ENCODE peak calls at places on chromosomes 4 and X, in four cellular contexts. O, E, K and P are unnamed samples.
A peak's percentile ranks its signal among the peaks of the same experiment; 100 is the strongest.

GRCh38 chr4:17276821-17277220 is 235.1 kb downstream of the QDPR start:
- DNase-seq in K (peak; percentile 44), O (no peak), E (no peak), P (peak; percentile 32)

GRCh38 chr4:67558493-67558892 is at the start of gene STAP1:
- DNase-seq in E (no peak), O (no peak), K (no peak), P (no peak)

GRCh38 chr4:83118869-83119268 is 4.3 kb upstream of the PLAC8 start:
- DNase-seq in K (no peak), O (no peak), E (no peak), P (no peak)

GRCh38 chr4:74770511-74770910 is 23.8 kb downstream of the BTC start:
- DNase-seq in E (no peak), K (no peak), O (no peak), P (no peak)

GRCh38 chr4:26088433-26088928 is 174.5 kb downstream of the SMIM20 start:
- DNase-seq in E (no peak), O (no peak), K (no peak), P (no peak)

GRCh38 chr4:169333265-169333664 is 62.5 kb upstream of the SH3RF1 start:
- DNase-seq in O (no peak), E (no peak), K (no peak), P (no peak)

GRCh38 chr4:53783208-53783859 is 192.0 kb upstream of the LNX1 start:
- DNase-seq in K (no peak), O (no peak), E (no peak), P (no peak)

GRCh38 chr4:162011039-162011438 is 152.8 kb downstream of the FSTL5 start:
- DNase-seq in E (no peak), O (no peak), K (no peak), P (peak; percentile 7)

GRCh38 chr4:122707503-122707902 is 25.0 kb upstream of the BBS12 start:
- DNase-seq in K (no peak), O (no peak), E (no peak), P (no peak)

GRCh38 chr4:159445671-159446070 is 342.8 kb downstream of the RAPGEF2 start:
- DNase-seq in K (no peak), E (no peak), O (no peak), P (no peak)

GRCh38 chrX:155046811-155047528 is 20.3 kb downstream of the FUNDC2 start:
- DNase-seq in O (no peak), K (no peak), E (no peak), P (no peak)

GRCh38 chr4:70818173-70818856 is 21.4 kb downstream of the GRSF1 start:
- DNase-seq in O (no peak), E (no peak), K (no peak), P (no peak)

GRCh38 chr4:154807042-154807630 is 26.1 kb downstream of the RBM46 start:
- DNase-seq in O (no peak), E (no peak), K (peak; percentile 22), P (peak; percentile 15)

GRCh38 chrX:109672239-109672638 is 47.3 kb upstream of the KCNE5 start:
- DNase-seq in K (no peak), O (no peak), E (no peak), P (no peak)

GRCh38 chr4:67892905-67893304 is 9.1 kb upstream of the TMPRSS11D start:
- DNase-seq in E (no peak), O (no peak), K (peak; percentile 78), P (no peak)

GRCh38 chr4:3465698-3466671 is 2.9 kb downstream of the DOK7 start:
- DNase-seq in K (peak; percentile 29), E (no peak), O (no peak), P (no peak)

GRCh38 chr4:164924670-164925238 is 47.8 kb downstream of the APELA start:
- DNase-seq in O (no peak), E (no peak), K (no peak), P (no peak)

GRCh38 chr4:152962160-152962559 is 26.0 kb downstream of the FHDC1 start:
- DNase-seq in E (no peak), K (no peak), O (no peak), P (no peak)

GRCh38 chr4:98166731-98167041 is 23.4 kb upstream of the STPG2 start:
- DNase-seq in K (no peak), E (no peak), O (no peak), P (no peak)

GRCh38 chrX:23885803-23886202 is 21.9 kb downstream of the APOO start:
- DNase-seq in K (no peak), E (no peak), O (no peak), P (no peak)

GRCh38 chr4:152224872-152225420 is 310.9 kb downstream of the FBXW7 start:
- DNase-seq in O (no peak), K (no peak), E (no peak), P (no peak)

GRCh38 chr4:168803727-168804126 is 206.3 kb downstream of the CBR4 start:
- DNase-seq in O (no peak), K (peak; percentile 95), E (no peak), P (peak; percentile 82)

GRCh38 chr4:152534541-152535231 is 1.2 kb downstream of the FBXW7 start:
- DNase-seq in O (no peak), K (peak; percentile 60), E (no peak), P (peak; percentile 43)

GRCh38 chr4:182556576-182556975 is 313.4 kb downstream of the TENM3 start:
- DNase-seq in K (peak; percentile 58), O (no peak), E (no peak), P (peak; percentile 26)

GRCh38 chr4:175970734-175971133 is 94.9 kb upstream of the WDR17 start:
- DNase-seq in K (peak; percentile 8), O (no peak), E (no peak), P (no peak)

GRCh38 chrX:84865113-84865512 is 138.6 kb upstream of the APOOL start:
- DNase-seq in O (no peak), K (no peak), E (no peak), P (no peak)

GRCh38 chr4:15478724-15479088 is 9.0 kb downstream of the CC2D2A start:
- DNase-seq in K (no peak), O (no peak), E (no peak), P (no peak)

GRCh38 chrX:131237363-131237762 is 51.7 kb downstream of the IGSF1 start:
- DNase-seq in E (no peak), K (no peak), O (no peak), P (no peak)

GRCh38 chr4:92455329-92455839 is 151.6 kb downstream of the GRID2 start:
- DNase-seq in O (no peak), K (peak; percentile 37), E (no peak), P (no peak)

GRCh38 chr4:78569291-78569821 is 17.8 kb downstream of the ANXA3 start:
- DNase-seq in E (no peak), O (no peak), K (peak; percentile 90), P (peak; percentile 65)

GRCh38 chr4:123452585-123452984 is 56.0 kb downstream of the SPRY1 start:
- DNase-seq in O (no peak), K (no peak), E (no peak), P (peak; percentile 95)

GRCh38 chr4:159188646-159189045 is 85.8 kb downstream of the RAPGEF2 start:
- DNase-seq in O (no peak), K (no peak), E (no peak), P (no peak)

GRCh38 chr4:2065106-2065930 is 6.2 kb downstream of the NAT8L start:
- DNase-seq in K (no peak), O (no peak), E (no peak), P (no peak)

GRCh38 chrX:53279296-53280237 is 1.8 kb downstream of the IQSEC2 start:
- DNase-seq in E (no peak), K (peak; percentile 59), O (no peak), P (no peak)

GRCh38 chr4:96003941-96004340 is 164.0 kb downstream of the PDHA2 start:
- DNase-seq in K (no peak), E (no peak), O (no peak), P (no peak)

GRCh38 chr4:26736621-26737020 is 124.0 kb upstream of the STIM2 start:
- DNase-seq in K (peak; percentile 34), O (no peak), E (no peak), P (peak; percentile 53)

GRCh38 chrX:52217494-52218160 is 32.9 kb downstream of the MAGED4 start:
- DNase-seq in E (peak; percentile 9), K (peak; percentile 78), O (no peak), P (no peak)

GRCh38 chrX:47231167-47231566 is 1.6 kb upstream of the USP11 start:
- DNase-seq in K (no peak), E (no peak), O (no peak), P (no peak)

GRCh38 chr4:7352486-7352885 is 82.2 kb downstream of the PSAPL1 start:
- DNase-seq in K (no peak), O (no peak), E (no peak), P (no peak)

GRCh38 chrX:98398542-98398941 is 1514.8 kb downstream of the RPA4 start:
- DNase-seq in O (no peak), E (no peak), K (no peak), P (no peak)

DNA sequence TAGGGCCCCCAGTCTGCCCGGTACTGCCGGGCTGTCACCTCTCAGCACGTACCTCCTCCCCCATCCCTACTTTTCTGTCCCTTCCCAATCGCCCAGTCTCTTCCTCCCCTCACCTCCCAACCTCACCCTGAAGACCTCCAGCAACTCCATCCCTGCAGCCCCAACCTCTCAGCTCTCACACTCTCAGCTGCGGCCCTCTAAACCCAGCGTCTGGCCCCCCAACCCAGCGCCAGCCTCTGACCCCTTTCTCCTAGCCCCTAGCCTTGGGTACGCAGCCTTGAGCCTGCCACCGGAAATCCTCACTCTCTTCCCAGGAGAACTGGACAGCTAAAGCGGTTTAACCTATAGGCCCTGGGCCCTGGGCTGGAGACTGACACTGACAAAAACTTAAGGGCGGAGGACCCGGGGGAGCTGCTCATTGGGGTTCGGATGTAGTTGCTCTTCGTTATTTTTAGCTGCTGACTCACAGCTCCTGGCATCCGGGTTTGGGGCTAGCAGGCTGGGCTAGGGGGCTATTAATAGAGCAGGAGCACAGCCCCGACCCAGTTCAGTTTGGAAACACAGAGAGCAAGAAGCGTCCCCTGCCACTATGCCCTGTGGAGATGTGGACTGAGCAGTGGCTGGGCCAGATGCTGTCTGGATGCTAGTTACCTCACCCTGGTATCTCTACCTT is 9.6 kb upstream of the DLG3 start:
- DNase-seq in O (no peak), E (no peak), K (peak; percentile 10), P (peak; percentile 75)
- H4K8ac ChIP-seq in O (no peak overlapping the region), E (no peak overlapping the region), K (no peak overlapping the region), P (peak overlapping the region; percentile 19)

GRCh38 chrX:135652602-135653001 is 60.8 kb upstream of the CT45A1 start:
- DNase-seq in E (no peak), O (no peak), K (no peak), P (no peak)
- H3K4me1 ChIP-seq in E (no peaks in the 10 kb centered on the region), O (no peaks in the 10 kb centered on the region), K (no peaks in the 10 kb centered on the region), P (no peaks in the 10 kb centered on the region)

DNA sequence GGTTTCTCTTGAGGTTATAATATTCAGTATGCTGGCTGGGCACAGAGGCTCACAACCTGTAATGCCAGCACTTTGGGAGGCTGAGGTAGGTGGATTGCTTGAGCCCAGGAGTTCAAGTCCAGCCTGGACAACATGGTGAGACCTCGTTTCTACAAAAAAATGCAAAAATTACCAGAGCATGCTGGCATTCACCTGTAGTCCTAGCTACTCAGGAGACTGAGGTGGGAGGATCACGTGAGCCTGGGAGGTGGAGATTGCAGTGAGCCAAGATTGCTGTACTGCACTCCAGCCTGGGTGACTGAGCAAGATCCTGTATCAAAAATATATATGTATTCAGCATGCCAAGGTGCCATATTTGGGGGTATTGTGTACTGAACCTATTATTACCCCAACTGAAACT is 552.5 kb downstream of the ADGRL3 start:
- DNase-seq in O (no peak), K (no peak), E (no peak), P (no peak)
- H4K8ac ChIP-seq in O (no peak overlapping the region), K (no peak overlapping the region), E (no peak overlapping the region), P (no peak overlapping the region)

DNA sequence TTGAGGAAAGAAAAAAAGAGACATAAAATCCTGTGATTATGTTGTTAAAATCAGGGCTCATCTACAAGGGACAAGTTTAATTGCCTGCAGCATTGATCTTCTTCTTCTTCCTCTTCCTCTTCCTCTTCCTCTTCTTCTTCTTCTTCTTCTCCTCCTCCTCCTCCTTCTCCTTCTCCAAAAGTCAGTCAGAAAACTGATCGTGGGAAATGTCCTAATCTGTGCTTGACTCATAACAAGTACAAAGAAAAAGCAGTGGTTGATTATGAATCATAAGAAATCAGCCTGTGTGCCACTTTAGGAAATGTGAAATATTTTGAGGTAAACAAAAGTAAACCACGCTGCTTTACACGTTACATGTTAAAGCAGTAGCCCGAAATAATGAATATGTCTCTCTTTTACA is 2.7 kb upstream of the ATP10D start:
- DNase-seq in E (no peak), K (no peak), O (no peak), P (peak; percentile 63)
- H3K4me1 ChIP-seq in E (no peaks in the 10 kb centered on the region), K (no peaks in the 10 kb centered on the region), O (peaks cover 2% of the 10 kb centered on the region), P (peaks cover 1% of the 10 kb centered on the region)